ENCODE peak calls at places on chromosomes 1 and 21, in four cellular contexts. I is K562, O is WTC11, H is HepG2. G is an unnamed sample.

GRCh38 chr1:179105393-179105792 is 23.5 kb downstream of the TOR3A start:
- DNase-seq in I (peak), O (peak), H (peak), G (peak)

GRCh38 chr1:21511579-21512522 is 2.6 kb downstream of the ALPL start:
- DNase-seq in I (no peak), O (no peak), H (no peak), G (no peak)

GRCh38 chr1:47013239-47013638 is 10.2 kb upstream of the CYP4X1 start:
- DNase-seq in I (no peak), O (no peak), H (no peak), G (no peak)

GRCh38 chr1:39574646-39575045 is 1.9 kb downstream of the PABPC4 start:
- DNase-seq in I (no peak), O (no peak), H (peak), G (peak)

GRCh38 chr1:193031431-193031830 is 27.7 kb downstream of the UCHL5 start:
- DNase-seq in I (no peak), O (no peak), H (no peak), G (no peak)

GRCh38 chr1:32361674-32362473 is 411 bp downstream of the FAM229A start:
- DNase-seq in I (no peak), O (peak), H (no peak), G (no peak)

GRCh38 chr1:15627343-15627988 is 10.2 kb downstream of the DDI2 start:
- DNase-seq in I (no peak), O (no peak), H (no peak), G (no peak)

GRCh38 chr1:232038704-232039103 is 412.1 kb downstream of the DISC1 start:
- DNase-seq in I (no peak), O (no peak), H (no peak), G (no peak)

GRCh38 chr21:42021751-42022430 is 11.7 kb upstream of the ZBTB21 start:
- DNase-seq in I (no peak), O (peak), H (no peak), G (no peak)

GRCh38 chr1:59146651-59147358 is 150.1 kb upstream of the FGGY start:
- DNase-seq in I (no peak), O (peak), H (peak), G (peak)
- TF ChIP-seq ELF4 in I (no peak), O (no peak), H (no peak), G (no peak)

GRCh38 chr1:16968372-16968771 is 12.0 kb downstream of the MFAP2 start:
- DNase-seq in I (no peak), O (no peak), H (no peak), G (no peak)
- TF ChIP-seq ELF4 in I (no peak), O (no peak), H (no peak), G (no peak)

GRCh38 chr1:154295408-154296235 is 23.2 kb downstream of the HAX1 start:
- DNase-seq in I (peak), O (no peak), H (no peak), G (no peak)
- TF ChIP-seq ELF4 in I (no peak), O (no peak), H (no peak), G (no peak)

DNA sequence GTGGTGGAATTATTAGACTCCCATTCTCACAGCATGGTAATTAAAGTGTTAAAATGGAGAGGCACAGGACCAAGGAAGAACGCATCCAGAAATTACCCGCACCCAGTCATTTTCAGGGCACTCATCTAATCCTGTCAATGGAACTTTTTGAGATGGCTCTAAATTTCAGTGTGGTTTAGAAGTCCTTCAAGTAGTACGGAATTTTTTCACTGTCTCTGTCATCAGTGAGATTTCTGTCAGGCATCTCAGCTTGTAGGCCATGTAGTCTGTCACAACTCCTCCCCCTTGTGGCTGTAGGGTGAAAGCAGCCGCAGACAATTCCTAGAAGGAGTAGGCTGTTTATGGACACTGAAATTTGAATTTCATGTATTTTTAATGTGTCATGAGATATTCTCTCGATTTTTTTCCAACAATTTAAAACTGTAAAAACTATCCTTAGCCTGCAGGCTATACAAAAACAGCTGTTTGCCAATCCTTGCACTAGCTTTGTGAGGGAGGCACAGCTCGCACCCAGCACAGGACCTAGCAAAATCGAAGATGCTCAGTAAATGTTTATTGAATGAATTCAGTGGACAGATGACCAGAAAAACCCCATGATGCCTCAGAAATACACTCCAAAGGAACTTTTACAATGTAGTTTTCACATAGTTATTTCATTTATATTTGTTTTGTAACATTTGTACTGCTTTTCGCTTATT is 6.6 kb upstream of the NUP133 start:
- DNase-seq in I (peak), O (peak), H (peak), G (peak)
- TF ChIP-seq ELF4 in I (no peak), O (no peak), H (no peak), G (no peak)

DNA sequence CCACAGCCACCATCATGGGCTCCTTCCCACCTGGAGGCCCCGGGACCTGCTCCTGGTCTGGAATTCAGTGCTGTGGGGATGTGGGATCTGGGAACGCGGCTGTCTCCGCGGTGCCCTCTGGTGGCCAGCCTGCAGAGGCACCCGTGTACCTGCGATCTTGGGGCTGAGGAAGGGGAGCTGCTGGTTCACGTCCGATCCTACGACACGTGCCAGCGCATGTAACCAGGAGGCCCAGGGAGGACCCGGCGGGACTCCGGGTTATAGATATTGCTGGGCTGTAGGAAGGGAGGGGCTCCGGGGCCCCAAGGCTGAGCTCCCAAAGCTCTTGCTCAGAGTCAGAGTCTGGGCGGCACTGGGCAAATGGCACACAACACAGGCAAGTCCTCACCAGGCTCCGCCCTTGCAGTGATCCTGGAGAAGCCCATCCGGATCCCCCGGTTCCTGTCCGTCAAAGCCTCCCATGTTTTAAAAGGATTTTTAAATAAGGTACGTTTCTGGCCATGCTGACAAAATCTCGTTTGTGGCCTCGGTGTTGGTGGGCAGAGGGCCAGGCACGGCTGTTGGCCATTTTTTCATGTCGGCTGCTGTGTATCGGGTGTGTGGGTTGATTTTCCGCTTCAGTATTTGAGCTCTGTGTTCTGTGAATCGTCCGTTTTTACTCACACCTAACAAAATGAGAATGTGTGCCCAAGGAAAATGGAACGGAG is 20.1 kb downstream of the FAAP20 start:
- DNase-seq in I (peak), O (peak), H (peak), G (peak)
- TF ChIP-seq ELF4 in I (no peak), O (no peak), H (no peak), G (no peak)

GRCh38 chr1:29639741-29640427 is 403.6 kb downstream of the PTPRU start:
- DNase-seq in I (no peak), O (no peak), H (no peak), G (no peak)
- TF ChIP-seq ELF4 in I (no peak), O (no peak), H (no peak), G (no peak)

DNA sequence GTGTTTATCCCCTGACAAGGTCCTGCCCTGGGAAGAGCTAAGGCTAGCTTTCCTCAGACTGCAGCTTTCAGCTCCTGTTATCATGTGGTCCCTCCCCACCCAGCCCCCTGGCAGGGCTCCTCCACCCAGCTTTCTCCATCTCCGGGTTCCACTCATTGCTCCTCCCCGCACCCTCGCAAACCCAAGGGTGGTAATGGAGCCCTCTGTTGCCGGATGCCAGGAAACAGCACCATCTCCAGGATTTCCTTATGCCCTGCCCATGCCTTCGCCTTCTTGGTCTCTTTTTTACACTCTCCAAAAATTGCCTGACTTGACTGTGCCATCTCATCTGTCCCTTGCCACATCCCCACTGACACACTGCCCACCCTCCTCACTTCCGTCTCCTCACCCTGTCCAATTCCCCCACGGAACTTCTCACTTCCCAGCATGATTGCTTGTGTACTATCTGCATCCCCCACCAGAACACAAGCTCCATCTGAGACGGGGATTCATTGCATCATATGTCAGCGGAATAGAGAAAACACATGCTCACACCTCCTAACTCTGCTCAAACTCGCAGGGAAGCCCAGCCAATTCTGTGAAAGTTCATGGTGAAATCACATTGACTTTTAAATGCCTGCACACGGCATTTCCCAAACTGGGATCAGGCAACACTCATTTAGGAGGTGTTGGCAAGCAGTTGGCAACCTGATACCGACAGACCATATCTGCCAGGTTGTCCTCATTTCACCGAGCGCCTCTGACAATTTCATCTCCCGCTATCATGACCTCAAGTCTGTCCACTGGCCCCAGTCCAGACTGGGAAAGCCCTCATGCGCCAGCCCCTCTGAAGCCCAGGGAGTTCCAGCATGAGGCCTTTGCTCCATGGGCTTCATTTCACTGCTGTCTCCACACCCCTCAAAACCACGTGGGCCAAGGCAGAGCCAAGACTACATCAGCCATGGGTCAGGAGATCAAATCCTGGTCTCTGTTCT is 201.1 kb downstream of the MATN1 start:
- DNase-seq in I (no peak), O (no peak), H (no peak), G (no peak)
- TF ChIP-seq ELF4 in I (no peak), O (no peak), H (no peak), G (no peak)

DNA sequence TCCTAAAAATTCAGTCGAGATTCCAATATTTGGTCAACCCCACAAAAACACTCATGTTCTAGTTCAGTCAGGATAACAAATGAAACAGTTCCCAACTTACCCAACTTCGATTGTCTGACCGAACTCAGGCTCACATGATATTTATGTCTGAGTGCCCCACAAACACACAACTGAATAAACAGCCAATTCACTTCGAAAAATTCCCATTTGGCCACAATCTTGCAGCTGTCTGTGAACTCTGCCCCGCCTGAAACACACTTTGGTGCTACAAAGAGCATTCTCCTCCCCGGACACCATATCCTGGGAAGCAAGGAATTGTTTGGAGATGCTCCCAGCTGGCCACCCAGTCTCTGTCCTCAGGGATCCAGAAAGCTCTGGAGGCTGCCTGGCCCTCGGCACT is 52.9 kb upstream of the SIM2 start:
- DNase-seq in I (no peak), O (no peak), H (no peak), G (no peak)
- TF ChIP-seq ELF4 in I (no peak), O (no peak), H (no peak), G (no peak)

GRCh38 chr1:20485527-20486456 is at the start of gene CAMK2N1:
- DNase-seq in I (peak), O (peak), H (peak), G (peak)

GRCh38 chr1:20484526-20485462 is 1.2 kb downstream of the CAMK2N1 start:
- DNase-seq in I (no peak), O (no peak), H (no peak), G (peak)

GRCh38 chr1:20483833-20484525 is 2.0 kb downstream of the CAMK2N1 start:
- DNase-seq in I (no peak), O (peak), H (no peak), G (no peak)

GRCh38 chr1:20486457-20487235 is 636 bp upstream of the CAMK2N1 start:
- DNase-seq in I (peak), O (peak), H (peak), G (peak)

DNA sequence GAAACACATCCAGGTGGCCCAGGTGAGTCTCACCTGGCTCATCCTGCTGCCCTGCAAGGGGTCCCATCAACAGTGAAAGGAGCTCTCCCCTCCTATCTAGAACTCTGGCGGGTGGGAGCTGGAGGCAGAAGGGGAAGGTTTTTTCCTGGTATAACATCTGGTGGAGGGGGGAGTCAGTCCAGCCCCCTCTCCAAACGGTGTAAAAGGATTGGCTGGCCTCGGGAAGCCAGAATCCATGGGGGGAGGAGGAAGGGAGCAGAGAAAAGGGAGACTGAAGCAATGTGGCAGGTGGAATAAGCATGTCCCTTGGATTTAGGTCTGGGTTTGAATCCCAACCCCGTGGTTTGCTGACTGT is 1.2 kb upstream of the CAMK2N1 start:
- DNase-seq in I (no peak), O (no peak), H (no peak), G (no peak)
- TF ChIP-seq ELF4 in I (no peak), O (no peak), H (no peak), G (no peak)

G was measured in HEK293T.